ENCODE peak calls at places on chromosomes 1 and 21, in seven cellular contexts. X is uterus, C is trophoblast cell, N is DND-41, H is tibial artery, W is IMR-90, L is heart right ventricle. Z is an unnamed sample. For H3K4me1 and H3K9me3, the result is how much of the 10 kb centered on the place peaks cover.

GRCh38 chr1:34983700-34984355 is 1.3 kb downstream of the TMEM35B start:
- DNase-seq in N (no peak), L (no peak), C (no peak), W (peak), X (no peak), H (no peak), Z (no peak)

GRCh38 chr1:151372411-151372934 is at the start of gene SELENBP1:
- DNase-seq in L (peak), H (peak), X (peak), N (no peak), W (peak), C (no peak), Z (peak)

GRCh38 chr1:72177711-72178110 is 104.6 kb downstream of the NEGR1 start:
- DNase-seq in L (no peak), H (no peak), C (no peak), N (no peak), W (peak), X (no peak), Z (no peak)

GRCh38 chr1:20978413-20978812 is 191.3 kb upstream of the HP1BP3 start:
- DNase-seq in N (no peak), X (no peak), L (no peak), W (no peak), H (no peak), C (peak), Z (no peak)

GRCh38 chr1:183586897-183587296 is 3.4 kb downstream of the NCF2 start:
- DNase-seq in X (no peak), H (no peak), W (no peak), L (no peak), C (no peak), N (no peak), Z (no peak)

GRCh38 chr1:66778969-66779368 is 22.1 kb downstream of the INSL5 start:
- DNase-seq in L (no peak), X (no peak), N (no peak), W (no peak), C (no peak), H (no peak), Z (no peak)

GRCh38 chr1:184890539-184890973 is 83.8 kb downstream of the NIBAN1 start:
- DNase-seq in H (peak), N (no peak), W (peak), C (peak), X (no peak), L (no peak), Z (no peak)

GRCh38 chr21:42799948-42800347 is 79.4 kb downstream of the WDR4 start:
- DNase-seq in X (no peak), C (no peak), W (no peak), L (no peak), H (no peak), N (no peak), Z (no peak)

GRCh38 chr1:55463814-55464445 is 248.8 kb upstream of the USP24 start:
- DNase-seq in N (peak), H (peak), X (peak), W (no peak), C (peak), L (no peak), Z (no peak)

GRCh38 chr1:4132525-4133308 is 232.6 kb upstream of the C1orf174 start:
- DNase-seq in N (no peak), C (no peak), W (no peak), L (no peak), X (no peak), H (no peak), Z (no peak)

GRCh38 chr1:234734864-234735263 is 124.9 kb upstream of the IRF2BP2 start:
- DNase-seq in X (no peak), C (no peak), N (no peak), W (no peak), H (no peak), L (no peak), Z (no peak)

GRCh38 chr21:34811368-34811767 is 142.6 kb downstream of the CLIC6 start:
- DNase-seq in C (peak), H (no peak), W (no peak), L (no peak), N (no peak), X (no peak), Z (no peak)

GRCh38 chr1:9877962-9878361 is 32.1 kb downstream of the CTNNBIP1 start:
- DNase-seq in H (no peak), C (no peak), N (no peak), X (no peak), L (no peak), W (no peak), Z (no peak)

GRCh38 chr1:63717511-63718120 is 56.2 kb upstream of the ROR1 start:
- DNase-seq in L (no peak), X (no peak), H (no peak), W (no peak), N (no peak), C (peak), Z (no peak)

GRCh38 chr1:103516693-103517092 is 8.8 kb upstream of the RNPC3 start:
- DNase-seq in C (no peak), W (peak), N (no peak), L (no peak), H (no peak), X (no peak), Z (no peak)

GRCh38 chr1:196680107-196680506 is 28.3 kb downstream of the CFH start:
- DNase-seq in H (no peak), X (no peak), C (no peak), L (no peak), W (peak), N (no peak), Z (no peak)

GRCh38 chr1:110282395-110282794 is 56.8 kb upstream of the RBM15 start:
- DNase-seq in H (no peak), W (no peak), X (no peak), C (no peak), N (no peak), L (no peak), Z (no peak)

GRCh38 chr1:81729818-81730217 is 70.9 kb upstream of the ADGRL2 start:
- DNase-seq in X (no peak), H (no peak), C (no peak), W (no peak), N (no peak), L (no peak), Z (no peak)

GRCh38 chr1:239630767-239631166 is 244.4 kb downstream of the CHRM3 start:
- DNase-seq in H (no peak), C (no peak), X (no peak), W (no peak), N (no peak), L (no peak), Z (no peak)

GRCh38 chr1:199243423-199244061 is 604.7 kb downstream of the PTPRC start:
- DNase-seq in W (peak), X (no peak), N (peak), C (peak), H (no peak), L (peak), Z (peak)

GRCh38 chr1:184329962-184330868 is 56.6 kb upstream of the C1orf21 start:
- DNase-seq in H (no peak), C (no peak), L (no peak), N (no peak), X (peak), W (no peak), Z (no peak)

GRCh38 chr1:113981962-113982931 is 3.0 kb downstream of the OLFML3 start:
- DNase-seq in H (peak), C (peak), X (peak), L (peak), W (peak), N (no peak), Z (no peak)
- H3K27ac ChIP-seq in H (peak), C (peak), X (peak), L (peak), W (peak), N (no peak), Z (no peak)

GRCh38 chr1:116359060-116359830 is 13.8 kb upstream of the ATP1A1 start:
- DNase-seq in X (no peak), L (no peak), C (peak), W (no peak), H (no peak), N (no peak), Z (no peak)
- H3K4me1 ChIP-seq in X (under half), L (under half), C (under half), W (under half), H (under half), N (under half), Z (under half)

DNA sequence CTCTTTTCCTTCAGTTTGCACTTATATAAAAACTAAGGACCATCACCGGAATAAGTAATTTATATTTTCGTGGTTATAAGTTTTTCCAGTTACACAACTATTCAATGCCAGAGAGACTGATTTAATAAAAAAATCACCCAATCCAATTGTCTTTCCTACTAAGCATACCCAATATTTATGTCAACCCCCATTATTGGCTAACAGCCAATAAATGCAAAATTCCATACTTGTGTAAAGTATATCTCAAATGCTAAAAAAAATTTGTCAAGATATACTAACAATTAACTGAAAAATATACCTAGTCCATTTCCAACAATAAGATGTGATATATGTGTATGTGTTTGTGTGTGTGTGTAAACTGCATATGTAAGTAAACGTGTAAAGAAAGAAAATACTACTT is 117.4 kb downstream of the AGBL4 start:
- DNase-seq in H (no peak), C (no peak), L (no peak), W (no peak), N (no peak), X (no peak), Z (no peak)
- H3K9me3 ChIP-seq in H (under half), C (under half), L (under half), W (under half), N (under half), X (under half), Z (under half)

DNA sequence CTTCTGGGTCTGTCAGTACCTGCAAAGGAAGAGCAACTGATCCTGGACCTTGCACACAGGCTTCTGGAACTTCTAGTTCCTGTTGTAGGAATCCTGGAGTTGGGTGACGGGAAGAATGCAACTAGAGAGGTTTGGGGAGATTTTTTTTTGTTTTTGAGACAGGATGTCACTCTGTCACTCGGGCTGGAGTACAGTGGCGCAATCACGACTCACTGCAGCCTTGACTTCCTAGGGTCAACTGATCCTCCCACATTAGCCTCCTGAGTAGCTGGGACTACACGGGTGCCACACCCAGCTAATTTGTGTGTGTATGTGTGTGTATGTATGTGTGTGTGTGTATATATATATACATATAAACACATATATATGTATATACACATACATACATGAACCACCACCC is 18.8 kb downstream of the ENTREP3 start:
- DNase-seq in C (peak), N (no peak), W (no peak), L (no peak), H (no peak), X (no peak), Z (no peak)
- H3K27ac ChIP-seq in C (no peak), N (no peak), W (no peak), L (no peak), H (no peak), X (no peak), Z (no peak)

GRCh38 chr1:203702130-203702577 is 62.8 kb upstream of the LAX1 start:
- DNase-seq in W (peak), N (peak), H (peak), L (no peak), C (peak), X (peak), Z (peak)

GRCh38 chr1:203698144-203698543 is 66.8 kb upstream of the LAX1 start:
- DNase-seq in N (no peak), L (no peak), C (no peak), X (no peak), W (no peak), H (no peak), Z (no peak)

GRCh38 chr1:203701606-203702005 is 63.4 kb upstream of the LAX1 start:
- DNase-seq in N (no peak), X (no peak), W (no peak), H (no peak), L (no peak), C (peak), Z (no peak)

GRCh38 chr1:203703586-203703985 is 61.4 kb upstream of the LAX1 start:
- DNase-seq in N (no peak), C (no peak), L (no peak), W (no peak), H (no peak), X (no peak), Z (no peak)

GRCh38 chr1:203700901-203701300 is 64.1 kb upstream of the LAX1 start:
- DNase-seq in X (no peak), C (no peak), L (no peak), N (no peak), W (no peak), H (no peak), Z (no peak)
- H3K4me1 ChIP-seq in X (under half), C (under half), L (under half), N (under half), W (under half), H (under half), Z (under half)